ENCODE peak calls at places on chromosomes 11 and 22, in ten cellular contexts. F is breast epithelium, A is IMR-90, H is adrenal gland, G is transverse colon, C is spleen, Z is stomach, K is tibial nerve, N is upper lobe of left lung, T is ovary. E is an unnamed sample.

GRCh38 chr11:6022954-6023353 is 7.6 kb downstream of the OR56A1 start:
- DNase-seq in G (no peak), C (no peak), Z (no peak), N (no peak), H (peak; percentile 33), F (no peak), K (peak; percentile 29), T (no peak), A (peak; percentile 43), E (no peak)

GRCh38 chr11:36431429-36432092 is 78.5 kb downstream of the TRAF6 start:
- DNase-seq in C (no peak), K (no peak), N (no peak), Z (peak; percentile 27), T (peak; percentile 76), H (peak; percentile 88), F (no peak), G (peak; percentile 57), A (peak; percentile 98), E (no peak)

GRCh38 chr22:23237201-23237798 is 57.0 kb downstream of the BCR start:
- DNase-seq in F (no peak), H (no peak), N (no peak), Z (peak; percentile 44), K (peak; percentile 75), T (peak; percentile 81), G (peak; percentile 25), A (peak; percentile 66), C (no peak), E (no peak)

GRCh38 chr11:29282088-29282487 is 734.7 kb downstream of the KCNA4 start:
- DNase-seq in H (peak; percentile 55), Z (no peak), F (no peak), A (peak; percentile 99), G (no peak), K (no peak), C (no peak), T (no peak), N (no peak), E (no peak)

GRCh38 chr22:40758390-40758789 is 60.8 kb downstream of the SLC25A17 start:
- DNase-seq in T (no peak), A (no peak), F (no peak), N (no peak), C (no peak), K (no peak), Z (no peak), G (no peak), H (no peak), E (no peak)

GRCh38 chr11:11787305-11788066 is 54.3 kb upstream of the USP47 start:
- DNase-seq in N (no peak), H (peak; percentile 86), G (peak; percentile 81), Z (peak; percentile 79), F (peak; percentile 43), K (peak; percentile 84), A (peak; percentile 70), T (peak; percentile 82), C (peak; percentile 80), E (peak; percentile 3)

GRCh38 chr22:36160499-36160942 is at the start of gene APOL3:
- DNase-seq in G (peak; percentile 79), T (peak; percentile 72), K (peak; percentile 88), A (peak; percentile 47), Z (peak; percentile 74), F (peak; percentile 61), N (no peak), C (peak; percentile 87), H (peak; percentile 60), E (no peak)

GRCh38 chr11:110409174-110409573 is 20.6 kb upstream of the FDX1 start:
- DNase-seq in T (no peak), K (no peak), H (peak; percentile 54), G (no peak), C (no peak), F (no peak), Z (no peak), A (peak; percentile 37), N (no peak), E (no peak)

GRCh38 chr11:2166091-2166851 is 5.3 kb upstream of the INS start:
- DNase-seq in A (no peak), F (no peak), N (peak; percentile 90), C (no peak), T (peak; percentile 72), H (no peak), Z (peak; percentile 46), K (no peak), G (no peak), E (no peak)

GRCh38 chr11:119560961-119561360 is 138.0 kb upstream of the THY1 start:
- DNase-seq in H (no peak), F (no peak), C (no peak), G (no peak), T (no peak), A (no peak), K (no peak), N (no peak), Z (no peak), E (no peak)

GRCh38 chr22:44155115-44155514 is 25.6 kb upstream of the PARVG start:
- DNase-seq in F (no peak), N (no peak), G (no peak), T (no peak), A (no peak), K (no peak), C (no peak), Z (no peak), H (no peak), E (no peak)

GRCh38 chr22:26767351-26767970 is 110.1 kb downstream of the MIAT start:
- DNase-seq in Z (no peak), K (no peak), N (no peak), G (no peak), F (no peak), C (no peak), A (no peak), H (no peak), T (no peak), E (no peak)

GRCh38 chr11:121464352-121464946 is 11.7 kb upstream of the SORL1-AS1 start:
- DNase-seq in G (peak; percentile 51), K (no peak), T (peak; percentile 64), F (peak; percentile 70), C (peak; percentile 81), A (peak; percentile 94), H (peak; percentile 88), N (peak; percentile 57), Z (no peak), E (no peak)

GRCh38 chr11:102914238-102915043 is 39.7 kb upstream of the MMP12 start:
- DNase-seq in F (no peak), A (peak; percentile 56), H (peak; percentile 49), C (no peak), Z (no peak), G (peak; percentile 13), N (no peak), K (peak; percentile 27), T (no peak), E (no peak)

GRCh38 chr11:114039551-114039950 is 20.0 kb upstream of the ZBTB16 start:
- DNase-seq in F (no peak), Z (no peak), G (no peak), K (no peak), C (no peak), H (no peak), T (no peak), A (no peak), N (no peak), E (no peak)

GRCh38 chr11:114036958-114037357 is 22.6 kb upstream of the ZBTB16 start:
- DNase-seq in G (no peak), F (no peak), H (no peak), C (no peak), Z (no peak), N (no peak), K (no peak), T (no peak), A (no peak), E (no peak)

GRCh38 chr11:114033572-114033971 is 25.9 kb upstream of the ZBTB16 start:
- DNase-seq in Z (no peak), C (no peak), N (no peak), H (no peak), G (no peak), T (no peak), K (no peak), A (no peak), F (no peak), E (no peak)

GRCh38 chr11:114034956-114035355 is 24.6 kb upstream of the ZBTB16 start:
- DNase-seq in A (no peak), G (no peak), K (no peak), F (no peak), C (no peak), N (peak; percentile 62), T (no peak), H (no peak), Z (no peak), E (no peak)

GRCh38 chr11:114036156-114036811 is 23.2 kb upstream of the ZBTB16 start:
- DNase-seq in N (peak; percentile 93), T (peak; percentile 90), A (peak; percentile 18), C (peak; percentile 94), F (peak; percentile 73), K (peak; percentile 73), H (peak; percentile 92), G (peak; percentile 88), Z (peak; percentile 92), E (no peak)
- TF ChIP-seq POLR2A in N (peak; percentile 26), T (no peak), A (no peak), C (no peak), F (no peak), K (no peak), H (peak; percentile 27), G (no peak), Z (no peak), E (no peak)

GRCh38 chr11:65699306-65699705 is 12.7 kb upstream of the KAT5 start:
- DNase-seq in N (no peak), T (no peak), G (no peak), H (no peak), C (no peak), K (no peak), F (no peak), A (no peak), Z (no peak), E (no peak)
- H3K9me3 ChIP-seq in N (no peaks in the 10 kb centered on the region), T (no peaks in the 10 kb centered on the region), G (no peaks in the 10 kb centered on the region), H (no peaks in the 10 kb centered on the region), C (no peaks in the 10 kb centered on the region), K (no peaks in the 10 kb centered on the region), F (no peaks in the 10 kb centered on the region), A (no peaks in the 10 kb centered on the region), Z (no peaks in the 10 kb centered on the region), E (no peaks in the 10 kb centered on the region)

GRCh38 chr11:469684-470667 is 19.9 kb downstream of the PTDSS2 start:
- DNase-seq in G (peak; percentile 62), C (peak; percentile 76), K (peak; percentile 63), H (peak; percentile 79), T (peak; percentile 80), N (peak; percentile 86), A (peak; percentile 81), Z (peak; percentile 63), F (peak; percentile 48), E (no peak)
- H3K27ac ChIP-seq in G (peak overlapping the region; percentile 71), C (peak overlapping the region; percentile 78), K (peak overlapping the region; percentile 77), H (peak overlapping the region; percentile 86), T (peak overlapping the region; percentile 71), N (peak overlapping the region; percentile 91), A (peak overlapping the region; percentile 99), Z (peak overlapping the region; percentile 72), F (peak overlapping the region; percentile 83), E (peak overlapping the region; percentile 85)

DNA sequence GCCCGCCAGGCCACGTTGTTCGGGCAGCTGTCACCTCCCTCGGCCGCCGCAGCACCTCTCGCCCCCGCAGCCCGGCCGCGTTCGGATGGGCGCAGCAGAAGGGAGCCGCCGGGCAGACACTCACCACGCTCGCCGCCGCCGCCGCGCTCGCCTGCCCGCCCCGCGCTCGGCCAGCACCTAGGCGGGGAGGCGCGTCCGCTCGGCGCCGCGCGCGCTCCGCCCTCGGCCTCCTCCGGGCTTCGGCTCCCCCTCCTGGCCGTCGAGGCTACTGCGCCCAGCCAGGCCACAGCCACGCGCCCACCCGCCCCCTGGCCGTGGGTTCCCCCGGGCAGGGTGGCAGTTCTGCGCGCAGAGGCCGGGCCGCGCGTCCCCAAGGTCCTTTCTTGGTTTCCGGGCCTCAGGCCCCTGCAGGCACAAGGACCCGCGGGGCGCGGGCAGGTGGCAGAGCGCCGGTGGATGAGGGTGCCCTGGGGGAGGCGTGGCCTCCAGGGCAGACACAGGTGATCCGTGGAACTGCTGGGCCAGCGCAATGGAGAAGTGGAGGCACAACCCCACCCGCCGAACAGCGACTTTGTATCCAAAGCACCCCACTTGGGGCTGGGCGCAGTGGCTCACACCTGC is at the start of gene SLC25A22:
- DNase-seq in C (peak; percentile 97), K (peak; percentile 60), H (peak; percentile 73), G (peak; percentile 83), A (peak; percentile 71), F (no peak), Z (peak; percentile 85), T (peak; percentile 89), N (peak; percentile 98), E (no peak)
- TF ChIP-seq POLR2A in C (no peak), K (no peak), H (no peak), G (no peak), A (no peak), F (no peak), Z (no peak), T (no peak), N (no peak), E (no peak)